ENCODE peak calls at places on chromosomes 16 and 17, in four cellular contexts. S is H1, V is GM12878, X is HL-60. G is an unnamed sample.
A peak's percentile ranks its signal among the peaks of the same experiment; 100 is the strongest.

GRCh38 chr16:58614860-58615259 is 14.8 kb downstream of the CNOT1 start:
- DNase-seq in S (no peak), V (no peak), X (no peak), G (no peak)

GRCh38 chr17:78428842-78429617 is 50.6 kb downstream of the PGS1 start:
- DNase-seq in S (no peak), V (no peak), X (no peak), G (no peak)

GRCh38 chr16:24957887-24958286 is 57.3 kb downstream of the ARHGAP17 start:
- DNase-seq in S (no peak), V (no peak), X (no peak), G (no peak)

GRCh38 chr17:45971698-45972141 is 27.3 kb upstream of the STH start:
- DNase-seq in S (no peak), V (no peak), X (no peak), G (peak; percentile 55)

GRCh38 chr16:76318565-76318964 is 41.4 kb downstream of the CNTNAP4 start:
- DNase-seq in S (no peak), V (no peak), X (no peak), G (no peak)

GRCh38 chr17:6005939-6006338 is 64.2 kb upstream of the WSCD1 start:
- DNase-seq in S (no peak), V (no peak), X (no peak), G (no peak)

GRCh38 chr16:66304961-66305360 is 61.5 kb upstream of the CDH5 start:
- DNase-seq in S (no peak), V (no peak), X (no peak), G (no peak)

GRCh38 chr17:49076575-49077384 is 55.8 kb upstream of the B4GALNT2 start:
- DNase-seq in S (no peak), V (no peak), X (no peak), G (peak; percentile 28)

GRCh38 chr17:59859444-59860025 is 33.2 kb downstream of the TUBD1 start:
- DNase-seq in S (no peak), V (no peak), X (no peak), G (peak; percentile 30)

GRCh38 chr17:75405365-75406221 is at the start of gene GRB2:
- DNase-seq in S (peak; percentile 84), V (peak; percentile 83), X (peak; percentile 92), G (peak; percentile 98)

GRCh38 chr17:75404223-75404738 is 1.2 kb downstream of the GRB2 start:
- DNase-seq in S (no peak), V (no peak), X (peak; percentile 89), G (peak; percentile 71)

GRCh38 chr17:75402038-75402437 is 3.4 kb downstream of the GRB2 start:
- DNase-seq in S (no peak), V (no peak), X (no peak), G (no peak)

GRCh38 chr17:75406222-75406615 is 741 bp upstream of the GRB2 start:
- DNase-seq in S (no peak), V (no peak), X (no peak), G (peak; percentile 24)

GRCh38 chr17:75404739-75405364 is 626 bp downstream of the GRB2 start:
- DNase-seq in S (no peak), V (no peak), X (no peak), G (peak; percentile 51)
- TF ChIP-seq GABPA in S (no peak), V (no peak), X (no peak), G (no peak)

GRCh38 chr17:21372256-21372954 is 3.8 kb upstream of the KCNJ12 start:
- DNase-seq in S (no peak), V (no peak), X (no peak), G (no peak)

GRCh38 chr17:21375162-21375560 is 996 bp upstream of the KCNJ12 start:
- DNase-seq in S (no peak), V (no peak), X (no peak), G (no peak)

GRCh38 chr17:21373034-21373433 is 3.1 kb upstream of the KCNJ12 start:
- DNase-seq in S (no peak), V (no peak), X (no peak), G (no peak)

GRCh38 chr17:21374455-21375161 is 1.5 kb upstream of the KCNJ12 start:
- DNase-seq in S (no peak), V (no peak), X (peak; percentile 6), G (no peak)

GRCh38 chr17:21373696-21374454 is 2.3 kb upstream of the KCNJ12 start:
- DNase-seq in S (no peak), V (no peak), X (no peak), G (no peak)
- TF ChIP-seq GABPA in S (no peak), V (no peak), X (no peak), G (no peak)

DNA sequence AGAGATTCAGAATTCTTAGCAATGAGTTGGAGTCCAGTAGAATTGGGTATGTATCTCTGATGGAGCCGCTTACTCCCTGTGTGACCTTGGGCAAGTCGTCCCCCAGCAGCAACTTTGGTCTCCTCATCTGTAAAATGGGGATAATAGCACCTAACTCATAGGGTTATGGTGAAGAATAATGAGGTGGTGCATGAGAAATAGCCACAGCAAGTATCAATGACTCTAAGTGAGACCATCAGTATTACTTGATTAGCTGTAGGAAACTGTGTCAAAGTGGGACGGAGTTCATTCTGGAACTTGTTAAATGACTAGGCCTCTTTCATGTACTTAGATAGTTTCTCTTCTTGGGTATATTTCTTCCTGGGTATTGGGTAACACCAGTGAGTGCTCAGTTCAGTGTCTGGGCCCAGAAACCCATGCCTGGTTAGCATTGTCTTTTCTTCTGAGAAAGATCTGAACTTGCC is 6.4 kb downstream of the PRKCB start:
- DNase-seq in S (no peak), V (peak; percentile 96), X (no peak), G (no peak)
- TF ChIP-seq GABPA in S (no peak), V (peak; percentile 68), X (no peak), G (no peak)

GRCh38 chr16:85473909-85474640 is 139.0 kb upstream of the GSE1 start:
- DNase-seq in S (no peak), V (no peak), X (no peak), G (no peak)
- TF ChIP-seq GABPA in S (no peak), V (no peak), X (no peak), G (no peak)

GRCh38 chr17:27568216-27568615 is 62.8 kb upstream of the LGALS9 start:
- DNase-seq in S (no peak), V (no peak), X (no peak), G (no peak)

GRCh38 chr17:27568811-27569210 is 62.2 kb upstream of the LGALS9 start:
- DNase-seq in S (no peak), V (no peak), X (no peak), G (no peak)

GRCh38 chr17:27569884-27570577 is 61.0 kb upstream of the LGALS9 start:
- DNase-seq in S (no peak), V (no peak), X (no peak), G (peak; percentile 74)

GRCh38 chr17:27570578-27570914 is 60.4 kb upstream of the LGALS9 start:
- DNase-seq in S (no peak), V (no peak), X (no peak), G (no peak)

GRCh38 chr17:27569257-27569722 is 61.7 kb upstream of the LGALS9 start:
- DNase-seq in S (peak; percentile 51), V (no peak), X (peak; percentile 49), G (peak; percentile 91)
- TF ChIP-seq GABPA in S (no peak), V (no peak), X (no peak), G (no peak)

GRCh38 chr17:4753392-4753791 is 13.7 kb upstream of the CXCL16 start:
- DNase-seq in S (no peak), V (no peak), X (no peak), G (no peak)

GRCh38 chr17:4748687-4749086 is 9.0 kb upstream of the CXCL16 start:
- DNase-seq in S (no peak), V (no peak), X (no peak), G (no peak)

GRCh38 chr17:4750606-4751005 is 10.9 kb upstream of the CXCL16 start:
- DNase-seq in S (no peak), V (no peak), X (no peak), G (no peak)

GRCh38 chr17:4747847-4748246 is 8.1 kb upstream of the CXCL16 start:
- DNase-seq in S (no peak), V (no peak), X (no peak), G (no peak)

DNA sequence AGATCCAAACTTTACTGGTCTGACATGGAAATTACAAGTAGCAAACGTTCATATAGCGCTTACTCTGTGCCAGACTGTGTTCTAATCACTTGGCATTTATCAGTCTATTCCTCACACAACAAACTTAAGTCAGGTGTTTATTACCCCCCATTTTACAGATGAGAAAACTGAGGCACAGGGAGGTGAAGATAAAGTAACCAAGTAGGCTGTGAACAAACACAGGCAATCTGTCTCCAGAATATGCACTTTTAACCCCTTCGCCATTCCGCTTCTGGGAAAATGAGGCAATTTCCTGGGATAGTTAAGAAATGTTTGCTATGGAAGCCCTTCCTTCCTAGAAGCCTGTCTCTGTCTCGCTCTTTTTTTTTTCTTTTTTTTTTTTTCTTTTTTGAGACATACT is 12.2 kb upstream of the CXCL16 start:
- DNase-seq in S (no peak), V (no peak), X (no peak), G (no peak)
- TF ChIP-seq GABPA in S (no peak), V (no peak), X (no peak), G (no peak)

G was measured in K562.